ENCODE peak calls at places on chromosomes 13 and 19, in six cellular contexts. V is HFF-Myc; N is progenitor cell of endocrine pancreas; W is MCF 10A; Q is activated CD8-positive, alpha-beta T cell treated with anti-CD3 and anti-CD28 coated beads for 36 hours; X is AG04450. I is an unnamed sample.

GRCh38 chr13:27425151-27425917 is 915 bp downstream of the GTF3A start:
- DNase-seq in V (no peak), N (no peak), W (peak), Q (peak), X (no peak), I (no peak)

GRCh38 chr19:21483589-21484170 is 21.7 kb upstream of the ZNF429 start:
- DNase-seq in V (peak), N (no peak), W (no peak), Q (peak), X (no peak), I (no peak)

GRCh38 chr13:102598061-102598460 is 1.3 kb downstream of the TPP2 start:
- DNase-seq in V (no peak), N (no peak), W (peak), Q (no peak), X (no peak), I (no peak)

GRCh38 chr13:97338571-97338970 is 95.4 kb upstream of the RAP2A start:
- DNase-seq in V (no peak), N (no peak), W (no peak), Q (no peak), X (no peak), I (no peak)

GRCh38 chr13:24605923-24606372 is 74.3 kb upstream of the ATP12A start:
- DNase-seq in V (no peak), N (no peak), W (peak), Q (no peak), X (no peak), I (no peak)

GRCh38 chr13:45781553-45782326 is 69.8 kb downstream of the SIAH3 start:
- DNase-seq in V (no peak), N (no peak), W (peak), Q (peak), X (no peak), I (no peak)

GRCh38 chr19:18119243-18120105 is 21.9 kb downstream of the MAST3 start:
- DNase-seq in V (no peak), N (no peak), W (no peak), Q (peak), X (no peak), I (no peak)

GRCh38 chr19:30529876-30530275 is 157.7 kb downstream of the ZNF536 start:
- DNase-seq in V (no peak), N (no peak), W (no peak), Q (no peak), X (no peak), I (no peak)

GRCh38 chr19:51387924-51388389 is at the start of gene LIM2:
- DNase-seq in V (no peak), N (no peak), W (no peak), Q (peak), X (no peak), I (no peak)

GRCh38 chr19:42252365-42253244 is 2.3 kb downstream of the ERF start:
- DNase-seq in V (no peak), N (no peak), W (no peak), Q (peak), X (no peak), I (no peak)

GRCh38 chr13:113327766-113328391 is 30.8 kb downstream of the LAMP1 start:
- DNase-seq in V (no peak), N (no peak), W (no peak), Q (peak), X (no peak), I (no peak)

GRCh38 chr19:33177417-33177976 is 16.6 kb upstream of the LRP3 start:
- DNase-seq in V (no peak), N (peak), W (peak), Q (peak), X (no peak), I (no peak)

GRCh38 chr19:40726279-40726678 is 9.4 kb downstream of the ITPKC start:
- DNase-seq in V (no peak), N (no peak), W (no peak), Q (no peak), X (no peak), I (no peak)

GRCh38 chr19:54470991-54471782 is 1.9 kb downstream of the CDC42EP5 start:
- DNase-seq in V (no peak), N (no peak), W (no peak), Q (peak), X (no peak), I (no peak)

GRCh38 chr19:12965812-12966135 is 3.6 kb upstream of the DAND5 start:
- DNase-seq in V (no peak), N (no peak), W (no peak), Q (no peak), X (no peak), I (no peak)

GRCh38 chr19:18101268-18101667 is 3.7 kb downstream of the MAST3 start:
- DNase-seq in V (no peak), N (no peak), W (no peak), Q (no peak), X (no peak), I (no peak)

GRCh38 chr13:65540064-65540635 is 1690.0 kb downstream of the PCDH9 start:
- DNase-seq in V (no peak), N (no peak), W (peak), Q (no peak), X (no peak), I (no peak)

GRCh38 chr19:54125713-54126112 is 10.2 kb downstream of the PRPF31 start:
- DNase-seq in V (no peak), N (no peak), W (no peak), Q (no peak), X (no peak), I (no peak)

GRCh38 chr13:22740264-22740663 is 440.5 kb upstream of the SGCG start:
- DNase-seq in V (no peak), N (no peak), W (no peak), Q (peak), X (no peak), I (no peak)

GRCh38 chr13:109939105-109939504 is 152.7 kb upstream of the IRS2 start:
- DNase-seq in V (no peak), N (no peak), W (no peak), Q (no peak), X (no peak), I (no peak)

GRCh38 chr19:49056101-49056901 is 1.2 kb downstream of the CGB7 start:
- DNase-seq in V (no peak), N (peak), W (peak), Q (peak), X (no peak), I (peak)

GRCh38 chr13:113754242-113754641 is 4.8 kb upstream of the TMEM255B start:
- DNase-seq in V (no peak), N (no peak), W (no peak), Q (no peak), X (no peak), I (no peak)

GRCh38 chr13:37899753-37900152 is 30.2 kb upstream of the TRPC4 start:
- DNase-seq in V (no peak), N (no peak), W (no peak), Q (no peak), X (no peak), I (no peak)

GRCh38 chr19:39223703-39224279 is 19.7 kb upstream of the SYCN start:
- DNase-seq in V (no peak), N (no peak), W (peak), Q (peak), X (no peak), I (no peak)

GRCh38 chr19:6003976-6004375 is 26.0 kb upstream of the RANBP3 start:
- DNase-seq in V (no peak), N (no peak), W (no peak), Q (no peak), X (no peak), I (no peak)

GRCh38 chr13:24251525-24251924 is 57.9 kb upstream of the C1QTNF9 start:
- DNase-seq in V (no peak), N (no peak), W (no peak), Q (peak), X (no peak), I (no peak)

GRCh38 chr19:17020823-17021222 is 5.8 kb downstream of the CPAMD8 start:
- DNase-seq in V (no peak), N (no peak), W (peak), Q (no peak), X (no peak), I (no peak)

GRCh38 chr13:99063952-99064351 is 86.1 kb upstream of the DOCK9 start:
- DNase-seq in V (no peak), N (no peak), W (peak), Q (no peak), X (no peak), I (no peak)
- TF ChIP-seq CTCF in V (no peak), N (no peak), W (no peak), Q (no peak), X (no peak), I (no peak)

DNA sequence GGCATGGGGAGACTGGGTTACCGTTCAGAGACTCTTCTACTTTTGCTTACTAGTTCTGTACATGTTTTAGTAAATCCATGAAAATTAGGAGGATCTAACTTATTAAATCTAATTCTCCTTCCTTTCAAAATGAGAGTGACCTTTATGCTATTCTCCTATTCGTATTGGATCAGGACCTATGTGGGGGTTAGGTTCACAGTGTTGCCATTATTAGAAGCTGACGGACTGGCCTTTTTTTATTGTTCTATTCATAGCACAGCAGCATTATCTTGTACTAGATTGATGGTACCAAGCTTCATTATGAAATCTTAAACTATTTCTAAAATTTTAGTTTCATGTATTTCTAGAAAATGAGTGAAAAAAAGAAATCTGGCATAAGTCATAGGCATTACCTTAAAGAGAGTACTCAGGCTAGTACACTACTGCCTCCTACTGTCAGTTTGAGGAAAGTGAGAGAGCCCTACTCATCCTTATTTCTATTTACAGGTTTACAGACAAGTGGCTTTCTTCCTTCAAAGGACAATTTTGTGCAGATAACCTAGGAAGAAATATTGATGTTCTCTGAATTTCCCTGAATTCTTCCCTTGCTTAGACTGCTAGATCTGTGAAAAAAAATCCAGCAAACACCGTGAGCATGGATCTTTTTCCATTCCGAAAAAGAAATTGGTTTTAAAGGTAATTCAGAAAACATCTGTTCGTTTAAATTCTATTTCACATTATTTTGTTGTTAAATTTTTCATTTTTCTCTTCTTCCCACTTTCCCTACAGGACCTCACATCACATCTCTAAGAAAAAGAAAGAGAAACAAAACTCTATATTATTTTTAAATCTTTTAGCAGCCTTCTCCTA is 485.5 kb downstream of the DIAPH3 start:
- DNase-seq in V (peak), N (no peak), W (peak), Q (peak), X (peak), I (no peak)
- TF ChIP-seq CTCF in V (peak), N (peak), W (peak), Q (peak), X (peak), I (no peak)

DNA sequence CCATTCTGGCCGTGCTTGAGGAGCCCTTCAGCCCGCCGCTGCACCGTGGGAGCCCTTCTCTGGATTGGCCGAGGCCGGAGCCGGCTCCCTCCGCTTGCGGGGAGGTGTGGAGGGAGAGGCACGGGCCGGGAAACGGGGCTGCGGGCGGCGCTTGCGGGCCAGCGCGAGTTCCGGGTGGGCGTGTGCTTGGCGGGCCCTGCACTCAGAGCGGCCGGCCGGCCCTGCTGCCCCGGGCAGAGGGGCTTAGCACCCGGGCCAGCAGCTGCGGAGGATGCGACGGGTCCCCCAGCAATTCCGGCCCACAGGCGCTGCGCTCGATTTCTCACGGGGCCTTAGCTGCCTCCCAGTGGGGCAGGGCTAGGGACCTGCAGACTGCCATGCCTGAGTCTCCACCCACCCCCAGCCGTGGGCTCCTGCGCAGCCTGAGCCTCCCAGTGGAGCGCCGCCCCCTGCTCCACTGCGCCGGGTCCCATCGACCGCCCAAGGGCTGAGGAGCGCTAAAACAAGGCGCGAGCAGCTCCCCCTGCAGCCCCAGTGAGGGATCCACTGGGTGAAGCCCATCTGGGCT is 76.5 kb downstream of the PCDH20 start:
- DNase-seq in V (no peak), N (no peak), W (no peak), Q (no peak), X (no peak), I (no peak)
- TF ChIP-seq CTCF in V (no peak), N (no peak), W (no peak), Q (no peak), X (no peak), I (no peak)

GRCh38 chr19:7850975-7851622 is 21.1 kb downstream of the EVI5L start:
- DNase-seq in V (no peak), N (no peak), W (no peak), Q (no peak), X (no peak), I (no peak)

GRCh38 chr19:7850429-7850819 is 20.4 kb downstream of the EVI5L start:
- DNase-seq in V (no peak), N (no peak), W (no peak), Q (no peak), X (no peak), I (no peak)

GRCh38 chr19:7849631-7850428 is 19.8 kb downstream of the EVI5L start:
- DNase-seq in V (no peak), N (no peak), W (peak), Q (no peak), X (no peak), I (no peak)

GRCh38 chr19:7847664-7848063 is 17.6 kb downstream of the EVI5L start:
- DNase-seq in V (no peak), N (no peak), W (no peak), Q (no peak), X (no peak), I (no peak)

GRCh38 chr19:7848779-7849457 is 18.9 kb downstream of the EVI5L start:
- DNase-seq in V (no peak), N (no peak), W (no peak), Q (no peak), X (no peak), I (no peak)
- TF ChIP-seq CTCF in V (no peak), N (no peak), W (no peak), Q (no peak), X (no peak), I (no peak)

GRCh38 chr19:35154535-35155406 is at the start of gene FXYD5:
- DNase-seq in V (no peak), N (no peak), W (peak), Q (peak), X (peak), I (peak)
- TF ChIP-seq CTCF in V (no peak), N (no peak), W (no peak), Q (no peak), X (peak), I (no peak)

DNA sequence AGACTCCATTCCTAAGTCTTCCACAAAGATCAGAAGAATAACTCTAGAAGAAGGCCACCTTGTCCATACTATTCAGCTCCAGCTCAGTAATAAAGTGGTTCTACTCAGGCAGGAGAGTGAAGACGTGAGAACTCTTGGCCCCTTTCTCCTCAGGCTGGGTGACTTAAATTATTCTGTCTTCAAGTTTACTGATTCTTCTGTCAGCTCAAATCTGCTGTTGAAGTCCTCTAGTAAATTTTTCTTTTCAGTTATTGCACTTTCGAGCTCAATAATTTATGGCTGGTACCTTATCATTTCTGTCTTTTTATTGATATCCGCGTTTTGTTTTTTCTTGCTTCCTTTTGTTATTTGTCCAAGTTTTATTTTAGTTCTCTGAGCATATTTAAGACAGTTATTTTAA is 922.3 kb upstream of the PCDH9 start:
- DNase-seq in V (no peak), N (no peak), W (no peak), Q (no peak), X (no peak), I (no peak)
- TF ChIP-seq CTCF in V (no peak), N (no peak), W (no peak), Q (no peak), X (no peak), I (no peak)

GRCh38 chr13:39279077-39279476 is 240.8 kb downstream of the NHLRC3 start:
- DNase-seq in V (no peak), N (no peak), W (no peak), Q (no peak), X (no peak), I (no peak)

GRCh38 chr13:39281539-39282150 is 243.4 kb downstream of the NHLRC3 start:
- DNase-seq in V (no peak), N (no peak), W (no peak), Q (no peak), X (no peak), I (no peak)

GRCh38 chr13:39283062-39283461 is 244.8 kb downstream of the NHLRC3 start:
- DNase-seq in V (no peak), N (no peak), W (no peak), Q (no peak), X (no peak), I (no peak)

GRCh38 chr13:39282400-39282972 is 244.2 kb downstream of the NHLRC3 start:
- DNase-seq in V (no peak), N (no peak), W (no peak), Q (no peak), X (no peak), I (no peak)

GRCh38 chr13:39284801-39285388 is 246.6 kb downstream of the NHLRC3 start:
- DNase-seq in V (no peak), N (no peak), W (no peak), Q (no peak), X (no peak), I (no peak)
- TF ChIP-seq CTCF in V (peak), N (no peak), W (no peak), Q (no peak), X (peak), I (no peak)